ENCODE peak calls at places on chromosome 10, in six cellular contexts. T is mammary epithelial cell, Y is endothelial cell of umbilical vein, C is GM12878, X is IMR-90, G is astrocyte. Q is an unnamed sample. For H3K4me1, the result is how much of the 10 kb centered on the place peaks cover.

GRCh38 chr10:114925675-114926204 is 12.3 kb upstream of the TRUB1 start:
- DNase-seq in G (peak), X (peak), T (peak), C (no peak), Y (peak), Q (peak)

GRCh38 chr10:127815147-127815546 is 77.6 kb downstream of the CLRN3 start:
- DNase-seq in X (no peak), Y (no peak), T (no peak), C (no peak), G (no peak), Q (no peak)

GRCh38 chr10:32112055-32112454 is 55.8 kb upstream of the KIF5B start:
- DNase-seq in T (peak), X (peak), G (peak), C (no peak), Y (peak), Q (peak)

GRCh38 chr10:4512557-4513286 is 313.3 kb upstream of the AKR1E2 start:
- DNase-seq in C (no peak), X (peak), Y (peak), T (peak), G (peak), Q (peak)

GRCh38 chr10:72375585-72375984 is 20.9 kb upstream of the DNAJB12 start:
- DNase-seq in G (no peak), Y (no peak), C (no peak), X (no peak), T (no peak), Q (no peak)

GRCh38 chr10:113168560-113168959 is 218.5 kb downstream of the TCF7L2 start:
- DNase-seq in X (no peak), C (no peak), G (no peak), T (no peak), Y (peak), Q (no peak)

GRCh38 chr10:132910901-132911711 is 31.3 kb downstream of the CFAP46 start:
- DNase-seq in C (no peak), X (no peak), Y (no peak), T (no peak), G (no peak), Q (peak)

GRCh38 chr10:3779146-3779707 is 5.8 kb downstream of the KLF6 start:
- DNase-seq in T (peak), G (peak), X (peak), C (no peak), Y (peak), Q (no peak)

GRCh38 chr10:61634711-61635110 is 28.0 kb upstream of the CABCOCO1 start:
- DNase-seq in T (no peak), C (no peak), G (peak), X (peak), Y (no peak), Q (peak)

GRCh38 chr10:78931333-78932083 is 137.3 kb upstream of the ZMIZ1 start:
- DNase-seq in C (no peak), T (peak), Y (peak), G (peak), X (peak), Q (peak)

GRCh38 chr10:12728569-12728968 is 272.9 kb downstream of the CCDC3 start:
- DNase-seq in T (no peak), C (no peak), X (peak), G (peak), Y (no peak), Q (no peak)

GRCh38 chr10:29627201-29628105 is 7.3 kb downstream of the SVIL start:
- DNase-seq in T (peak), X (peak), Y (no peak), G (peak), C (no peak), Q (peak)

GRCh38 chr10:19816420-19817250 is at the start of gene PLXDC2:
- DNase-seq in G (peak), C (no peak), T (peak), Y (peak), X (peak), Q (peak)

GRCh38 chr10:77236700-77237099 is 400.9 kb downstream of the KCNMA1 start:
- DNase-seq in G (peak), Y (no peak), C (no peak), X (peak), T (peak), Q (peak)

GRCh38 chr10:6052247-6053221 is 9.6 kb downstream of the IL2RA start:
- DNase-seq in G (no peak), X (no peak), Y (no peak), C (peak), T (peak), Q (no peak)

GRCh38 chr10:3499120-3499519 is 285.9 kb downstream of the KLF6 start:
- DNase-seq in T (no peak), X (peak), G (peak), Y (no peak), C (no peak), Q (peak)

GRCh38 chr10:28913436-28913835 is 236.1 kb downstream of the BAMBI start:
- DNase-seq in X (no peak), Y (no peak), T (no peak), G (no peak), C (no peak), Q (no peak)

GRCh38 chr10:20492447-20492846 is 404.7 kb downstream of the NEBL start:
- DNase-seq in C (no peak), G (no peak), T (no peak), Y (no peak), X (no peak), Q (no peak)

GRCh38 chr10:132984801-132985545 is 42.6 kb upstream of the CFAP46 start:
- DNase-seq in G (no peak), C (no peak), T (no peak), Y (no peak), X (no peak), Q (no peak)

GRCh38 chr10:57979466-57979865 is 288.2 kb downstream of the IPMK start:
- DNase-seq in T (no peak), C (no peak), X (no peak), G (peak), Y (no peak), Q (no peak)

GRCh38 chr10:1180836-1181235 is 124.7 kb downstream of the WDR37 start:
- DNase-seq in Y (no peak), C (no peak), G (no peak), X (no peak), T (no peak), Q (no peak)

GRCh38 chr10:1177936-1178335 is 121.8 kb downstream of the WDR37 start:
- DNase-seq in G (no peak), T (no peak), X (no peak), C (no peak), Y (no peak), Q (no peak)

GRCh38 chr10:1178506-1178905 is 122.3 kb downstream of the WDR37 start:
- DNase-seq in Y (no peak), X (no peak), G (no peak), T (no peak), C (no peak), Q (no peak)

GRCh38 chr10:1180071-1180730 is 124.0 kb downstream of the WDR37 start:
- DNase-seq in G (no peak), Y (no peak), X (no peak), T (no peak), C (no peak), Q (no peak)

DNA sequence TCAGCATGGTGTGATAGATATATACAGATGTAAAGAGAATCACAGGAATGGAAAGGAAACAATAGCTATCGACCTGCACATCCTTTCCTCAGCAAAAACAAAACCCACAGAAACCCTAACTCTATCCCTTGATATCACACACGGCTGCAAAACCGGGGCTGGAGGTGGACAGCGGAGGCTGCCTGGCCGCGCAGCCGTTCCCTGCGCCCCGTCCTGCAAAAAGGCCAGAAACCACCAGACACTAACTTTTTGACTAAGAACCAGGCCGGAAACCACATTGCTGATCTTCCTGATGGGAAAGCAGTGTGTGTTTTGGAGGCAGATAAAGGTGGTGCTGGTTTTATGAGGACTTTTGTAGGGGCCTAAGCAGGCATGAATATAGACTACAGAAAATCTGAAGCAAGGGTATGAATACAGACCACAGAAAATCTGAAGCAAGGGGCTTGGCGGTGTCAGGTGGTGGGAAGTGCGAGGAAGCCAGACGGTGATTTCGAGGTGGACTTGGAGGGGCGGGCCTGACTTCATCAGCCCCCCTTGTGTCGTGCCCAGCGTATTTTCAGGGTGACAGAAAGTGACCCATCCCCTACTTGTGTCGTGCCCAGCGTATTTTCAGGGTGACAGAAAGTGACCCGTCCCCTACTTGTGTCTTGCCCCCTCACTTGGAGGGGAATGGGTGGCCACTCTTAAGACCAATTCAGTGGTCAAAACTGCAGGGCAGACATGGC is 123.3 kb downstream of the WDR37 start:
- DNase-seq in X (no peak), G (no peak), C (no peak), T (no peak), Y (no peak), Q (no peak)
- H3K9ac ChIP-seq in X (no peak), G (no peak), C (no peak), T (no peak), Y (no peak), Q (no peak)

GRCh38 chr10:75408512-75408881 is 6.9 kb upstream of the ZNF503 start:
- DNase-seq in C (no peak), G (no peak), T (no peak), X (no peak), Y (no peak), Q (peak)
- H3K4me1 ChIP-seq in C (under half), G (under half), T (half or more), X (under half), Y (under half), Q (under half)

GRCh38 chr10:1609038-1609411 is 128.3 kb downstream of the ADARB2 start:
- DNase-seq in Y (no peak), G (no peak), T (no peak), C (no peak), X (no peak), Q (no peak)
- H3K4me3 ChIP-seq in Y (no peak), G (no peak), T (no peak), C (no peak), X (no peak), Q (no peak)

GRCh38 chr10:27611209-27611608 is 107.1 kb downstream of the RAB18 start:
- DNase-seq in X (peak), Y (no peak), T (no peak), C (no peak), G (peak), Q (peak)
- H3K9ac ChIP-seq in X (no peak), Y (no peak), T (no peak), C (no peak), G (no peak), Q (no peak)

DNA sequence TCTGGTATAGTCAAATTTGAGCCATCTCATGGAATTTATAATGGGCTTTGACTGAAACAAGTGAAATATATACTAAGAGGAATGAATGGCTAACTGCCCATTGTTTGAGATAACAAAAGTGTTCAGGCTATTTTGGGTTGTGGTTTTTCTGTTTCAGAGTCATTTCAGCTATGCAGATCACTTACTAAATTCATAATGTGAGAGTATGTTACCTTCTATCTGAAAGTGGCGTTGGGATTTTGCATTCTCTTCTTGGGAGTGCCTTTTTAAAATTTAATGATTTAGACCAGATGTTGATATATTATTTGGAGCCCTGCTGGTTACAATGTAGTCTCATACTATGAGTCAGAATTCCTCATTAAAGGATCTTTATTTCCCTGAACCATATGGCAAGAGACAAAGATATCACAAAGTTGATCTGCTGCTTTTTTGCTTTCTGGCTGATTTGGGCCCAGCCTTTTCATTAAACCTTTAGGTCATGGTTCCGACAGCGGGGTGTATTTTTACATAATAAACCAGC is 10.4 kb downstream of the VCL start:
- DNase-seq in C (no peak), T (peak), Y (peak), G (peak), X (peak), Q (peak)
- H3K4me1 ChIP-seq in C (under half), T (under half), Y (under half), G (half or more), X (under half), Q (half or more)